ENCODE peak calls at places on chromosome 21, in six cellular contexts. O is cardiac muscle cell, U is lower lobe of right lung, H is body of pancreas, F is pancreas, L is adrenal gland. C is an unnamed sample.
A peak's percentile ranks its signal among the peaks of the same experiment; 100 is the strongest.

GRCh38 chr21:35779690-35780570 is 280.4 kb downstream of the SETD4 start:
- DNase-seq in F (no peak), H (peak; percentile 28), U (no peak), O (peak; percentile 38), L (no peak), C (no peak)

GRCh38 chr21:30186242-30186641 is 19.6 kb upstream of the CLDN17 start:
- DNase-seq in U (no peak), L (no peak), H (no peak), O (no peak), F (no peak), C (no peak)

GRCh38 chr21:36747815-36748381 is 49.0 kb downstream of the SIM2 start:
- DNase-seq in U (no peak), H (peak; percentile 52), F (peak; percentile 78), L (peak; percentile 48), O (peak; percentile 51), C (no peak)

GRCh38 chr21:31447477-31447876 is 103.4 kb upstream of the TIAM1 start:
- DNase-seq in H (no peak), O (peak; percentile 61), U (no peak), F (no peak), L (no peak), C (no peak)

GRCh38 chr21:10272216-10272615 is 249.2 kb upstream of the TPTE start:
- DNase-seq in F (peak; percentile 9), O (no peak), H (no peak), U (peak; percentile 11), L (peak; percentile 28), C (no peak)

GRCh38 chr21:25456672-25457071 is 150.6 kb downstream of the MRPL39 start:
- DNase-seq in O (peak; percentile 1), F (no peak), U (no peak), H (peak; percentile 16), L (no peak), C (no peak)

GRCh38 chr21:26909972-26910371 is 56.9 kb downstream of the ADAMTS5 start:
- DNase-seq in H (no peak), U (no peak), O (peak; percentile 26), F (no peak), L (no peak), C (no peak)

GRCh38 chr21:23936224-23936623 is 1671.1 kb downstream of the MRPL39 start:
- DNase-seq in H (no peak), F (no peak), O (peak; percentile 4), U (no peak), L (peak; percentile 24), C (no peak)

GRCh38 chr21:19123053-19123452 is 719.5 kb upstream of the TMPRSS15 start:
- DNase-seq in U (no peak), H (no peak), F (no peak), O (no peak), L (peak; percentile 25), C (no peak)

GRCh38 chr21:36798461-36798860 is 99.5 kb downstream of the SIM2 start:
- DNase-seq in H (no peak), L (no peak), U (no peak), F (no peak), O (no peak), C (no peak)

GRCh38 chr21:32525282-32525681 is 60.0 kb downstream of the TCP10L start:
- DNase-seq in H (no peak), U (no peak), L (no peak), O (no peak), F (no peak), C (no peak)

GRCh38 chr21:16983425-16983824 is 529.4 kb upstream of the CXADR start:
- DNase-seq in U (no peak), F (no peak), H (no peak), O (no peak), L (no peak), C (no peak)

GRCh38 chr21:27275294-27275927 is 308.5 kb upstream of the ADAMTS5 start:
- DNase-seq in L (no peak), F (no peak), U (no peak), O (peak; percentile 78), H (no peak), C (no peak)

GRCh38 chr21:37266515-37267221 is 466 bp downstream of the VPS26C start:
- DNase-seq in L (peak; percentile 54), F (peak; percentile 88), U (peak; percentile 80), H (peak; percentile 54), O (peak; percentile 44), C (no peak)

GRCh38 chr21:33939224-33939623 is 23.6 kb upstream of the ATP5PO start:
- DNase-seq in O (no peak), U (no peak), F (no peak), L (no peak), H (no peak), C (no peak)
- H3K4me1 ChIP-seq in O (peaks cover 4% of the 10 kb centered on the region), U (peaks cover 13% of the 10 kb centered on the region), F (no peaks in the 10 kb centered on the region), L (no peaks in the 10 kb centered on the region), H (no peaks in the 10 kb centered on the region), C (peaks cover 39% of the 10 kb centered on the region)

DNA sequence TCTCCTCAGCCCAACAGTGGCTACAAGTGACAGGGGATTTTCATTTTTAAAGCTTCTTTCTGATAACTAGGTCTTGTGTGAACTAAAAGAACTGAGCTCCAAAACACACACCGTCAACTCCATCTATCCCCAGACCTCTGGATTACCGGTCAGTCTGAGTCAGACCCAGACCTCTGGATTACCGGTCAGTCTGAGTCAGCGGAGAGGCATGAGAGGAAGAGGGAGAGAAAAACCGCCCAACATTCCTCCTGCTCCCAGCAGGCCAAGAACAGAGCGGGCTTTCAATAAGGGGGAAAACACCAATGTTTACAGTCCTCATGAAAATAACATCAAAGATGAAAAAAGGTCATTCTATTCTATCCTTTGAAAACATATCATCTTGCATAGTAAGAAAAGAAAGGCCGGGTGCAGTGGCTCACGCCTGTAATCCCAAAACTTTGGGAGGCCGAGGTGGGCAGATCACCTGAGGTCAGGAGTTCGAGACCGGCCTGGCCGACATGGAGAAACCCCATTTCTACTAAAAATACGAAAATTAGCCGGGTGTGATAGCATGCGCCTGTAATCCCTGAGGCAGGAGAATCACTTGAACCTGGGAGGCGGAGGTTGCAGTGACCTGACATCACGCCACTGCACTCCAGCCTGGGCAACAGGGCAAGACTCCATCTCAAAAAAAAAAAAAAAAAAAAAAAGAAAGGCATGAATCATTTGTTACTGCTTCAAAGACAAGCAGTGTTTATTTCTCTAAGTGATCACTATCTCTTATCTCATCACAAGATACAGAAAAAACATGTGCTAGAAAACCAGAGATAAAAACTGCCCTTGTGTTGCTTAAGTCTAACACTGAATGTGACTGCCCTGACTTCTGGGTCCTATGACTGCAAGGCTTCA is 3.4 kb downstream of the PTTG1IP start:
- DNase-seq in U (no peak), O (peak; percentile 95), L (peak; percentile 89), F (no peak), H (peak; percentile 61), C (no peak)
- H3K4me1 ChIP-seq in U (peaks cover 75% of the 10 kb centered on the region), O (peaks cover 27% of the 10 kb centered on the region), L (peaks cover 62% of the 10 kb centered on the region), F (peaks cover 17% of the 10 kb centered on the region), H (peaks cover 62% of the 10 kb centered on the region), C (peaks cover 74% of the 10 kb centered on the region)

DNA sequence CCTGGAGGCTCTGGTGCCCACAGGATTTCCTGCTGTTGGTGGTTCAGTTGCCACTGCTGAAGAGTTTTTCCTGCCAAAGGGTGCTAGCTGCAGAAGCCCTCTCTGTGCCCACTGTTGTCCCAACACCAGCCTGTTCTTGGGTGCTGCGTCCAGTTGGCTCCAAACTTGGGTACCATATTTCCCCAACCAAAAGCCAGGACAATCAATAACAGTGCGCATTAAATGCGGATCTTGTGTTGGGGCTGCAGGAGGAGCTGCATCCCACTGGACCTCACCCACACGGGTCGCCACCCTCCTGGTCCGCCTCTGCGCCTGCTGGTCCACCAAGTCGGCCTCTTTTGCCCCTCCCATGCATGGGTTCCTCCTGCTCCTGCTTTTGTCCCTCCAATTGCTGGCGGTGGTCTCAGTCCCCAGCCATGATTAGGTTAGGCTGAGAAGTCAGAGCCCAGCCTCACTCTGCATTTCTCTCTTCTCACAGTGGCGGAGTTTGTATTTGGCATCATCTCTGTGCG is 9.8 kb downstream of the ABCG1 start:
- DNase-seq in F (no peak), U (peak; percentile 44), O (no peak), L (peak; percentile 28), H (peak; percentile 6), C (no peak)
- H3K4me1 ChIP-seq in F (peaks cover 16% of the 10 kb centered on the region), U (peaks cover 70% of the 10 kb centered on the region), O (peaks cover 28% of the 10 kb centered on the region), L (peaks cover 55% of the 10 kb centered on the region), H (peaks cover 20% of the 10 kb centered on the region), C (peaks cover 45% of the 10 kb centered on the region)

GRCh38 chr21:44700101-44701022 is 3.4 kb downstream of the KRTAP10-12 start:
- DNase-seq in L (no peak), O (no peak), U (no peak), H (no peak), F (no peak), C (no peak)

GRCh38 chr21:44696572-44696971 is 400 bp upstream of the KRTAP10-12 start:
- DNase-seq in F (no peak), O (no peak), U (no peak), L (no peak), H (no peak), C (no peak)

GRCh38 chr21:44695641-44696040 is 1.3 kb upstream of the KRTAP10-12 start:
- DNase-seq in U (no peak), L (no peak), H (no peak), O (no peak), F (no peak), C (no peak)

GRCh38 chr21:44699502-44700001 is 2.6 kb downstream of the KRTAP10-12 start:
- DNase-seq in O (no peak), F (no peak), L (no peak), U (no peak), H (no peak), C (no peak)

GRCh38 chr21:44697811-44698734 is 1.1 kb downstream of the KRTAP10-12 start:
- DNase-seq in U (no peak), O (no peak), H (no peak), L (no peak), F (peak; percentile 52), C (no peak)
- H3K4me1 ChIP-seq in U (no peaks in the 10 kb centered on the region), O (no peaks in the 10 kb centered on the region), H (no peaks in the 10 kb centered on the region), L (no peaks in the 10 kb centered on the region), F (no peaks in the 10 kb centered on the region), C (no peaks in the 10 kb centered on the region)

DNA sequence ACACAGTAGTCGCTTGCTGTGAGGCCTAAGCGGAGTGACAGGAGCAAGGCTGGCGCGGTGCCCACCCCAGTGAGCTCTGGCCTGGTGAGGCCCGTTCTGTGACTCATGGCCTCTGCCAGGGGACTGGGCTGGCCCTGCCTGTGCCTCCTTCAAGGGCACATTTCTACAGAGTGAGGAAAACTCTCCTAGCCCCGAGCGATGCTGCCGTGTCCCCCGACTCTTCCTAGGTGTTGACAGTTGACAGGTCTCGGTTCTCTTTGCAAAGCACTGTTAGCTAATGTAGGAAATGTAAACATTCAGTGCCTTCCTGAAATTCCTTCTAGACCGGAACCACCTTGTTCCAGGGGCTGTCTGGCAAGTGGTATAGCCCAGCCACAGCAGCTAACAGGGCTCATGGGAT is 43.9 kb downstream of the ABCG1 start:
- DNase-seq in H (peak; percentile 91), O (peak; percentile 44), L (peak; percentile 97), F (peak; percentile 93), U (peak; percentile 86), C (no peak)
- H3K4me1 ChIP-seq in H (peaks cover 20% of the 10 kb centered on the region), O (peaks cover 10% of the 10 kb centered on the region), L (peaks cover 37% of the 10 kb centered on the region), F (peaks cover 8% of the 10 kb centered on the region), U (peaks cover 54% of the 10 kb centered on the region), C (peaks cover 18% of the 10 kb centered on the region)

DNA sequence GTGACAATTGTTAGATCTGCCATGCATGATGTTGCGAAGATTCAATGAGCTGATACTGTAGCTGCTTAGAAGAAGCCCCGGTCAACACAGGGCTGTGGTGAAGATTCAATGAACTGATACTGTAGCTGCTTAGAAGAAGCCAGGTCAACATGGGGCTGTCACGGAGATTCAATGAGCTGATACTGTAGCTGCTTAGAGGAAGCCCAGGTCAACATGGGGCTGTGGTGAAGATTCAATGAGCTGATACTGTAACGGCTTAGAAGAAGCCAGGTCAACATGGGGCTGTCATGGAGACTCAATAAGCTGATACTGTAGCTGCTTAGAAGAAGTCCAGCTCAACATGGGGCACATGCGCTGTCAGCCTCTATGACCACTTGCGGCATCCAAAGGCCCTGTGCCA is 18.8 kb upstream of the BACE2 start:
- DNase-seq in L (no peak), O (no peak), H (no peak), F (no peak), U (no peak), C (no peak)
- H3K4me1 ChIP-seq in L (no peaks in the 10 kb centered on the region), O (no peaks in the 10 kb centered on the region), H (no peaks in the 10 kb centered on the region), F (no peaks in the 10 kb centered on the region), U (no peaks in the 10 kb centered on the region), C (no peaks in the 10 kb centered on the region)